ENCODE peak calls at places on chromosomes 11 and 22, in six cellular contexts. W is COR-L47; H is cardiac fibroblast; K is NCI-H82; R is stimulated activated CD8-positive, alpha-beta memory T cell treated with anti-CD3 and anti-CD28 coated beads, Interleukin-12 subunit alpha, Interleukin-12 subunit beta, amount 100 ng/mL, for 1 hour; E is ELR. Z is an unnamed sample.

GRCh38 chr11:117835576-117835975 is 11.0 kb upstream of the FXYD2 start:
- DNase-seq in W (no peak), R (no peak), K (no peak), H (no peak), E (no peak), Z (no peak)

GRCh38 chr11:271316-271715 is 6.9 kb upstream of the NLRP6 start:
- DNase-seq in E (no peak), W (no peak), K (no peak), R (no peak), H (no peak), Z (no peak)

GRCh38 chr11:130999992-131000770 is 83.9 kb upstream of the SNX19 start:
- DNase-seq in E (peak; percentile 98), W (no peak), K (no peak), H (peak; percentile 82), R (no peak), Z (no peak)

GRCh38 chr11:88363566-88364169 is 26.1 kb upstream of the CTSC start:
- DNase-seq in W (no peak), E (peak; percentile 49), H (peak; percentile 38), K (no peak), R (no peak), Z (no peak)

GRCh38 chr22:49968831-49969661 is 8.5 kb downstream of the PIM3 start:
- DNase-seq in H (no peak), W (no peak), E (no peak), R (no peak), K (no peak), Z (peak; percentile 70)

GRCh38 chr11:19546325-19546724 is 166.3 kb upstream of the NAV2 start:
- DNase-seq in E (no peak), H (peak; percentile 18), K (no peak), W (peak; percentile 34), R (no peak), Z (no peak)

GRCh38 chr11:2886191-2886894 is 768 bp upstream of the CDKN1C start:
- DNase-seq in K (peak; percentile 49), H (peak; percentile 48), W (no peak), R (no peak), E (no peak), Z (no peak)

GRCh38 chr11:21710791-21711190 is 482.1 kb upstream of the ANO5 start:
- DNase-seq in E (no peak), H (no peak), K (no peak), W (peak; percentile 34), R (no peak), Z (no peak)

GRCh38 chr11:86469491-86470388 is 95.1 kb downstream of the CCDC81 start:
- DNase-seq in H (peak; percentile 38), E (no peak), K (no peak), W (no peak), R (no peak), Z (no peak)

GRCh38 chr11:21472256-21472655 is 720.6 kb upstream of the ANO5 start:
- DNase-seq in K (no peak), E (no peak), R (no peak), H (no peak), W (no peak), Z (no peak)

GRCh38 chr11:13183094-13183825 is 94.3 kb upstream of the BMAL1 start:
- DNase-seq in E (peak; percentile 69), W (no peak), H (peak; percentile 78), K (peak; percentile 32), R (no peak), Z (no peak)

GRCh38 chr11:67301951-67302516 is 1.3 kb upstream of the SSH3 start:
- DNase-seq in E (peak; percentile 34), K (peak; percentile 78), R (no peak), W (peak; percentile 47), H (peak; percentile 43), Z (peak; percentile 64)

GRCh38 chr11:126140932-126141291 is 70.5 kb downstream of the RPUSD4 start:
- DNase-seq in W (peak; percentile 54), E (no peak), K (no peak), R (no peak), H (peak; percentile 76), Z (no peak)

GRCh38 chr11:70432065-70432464 is 33.7 kb downstream of the CTTN start:
- DNase-seq in K (no peak), H (no peak), E (no peak), R (no peak), W (no peak), Z (no peak)

GRCh38 chr22:17158176-17158567 is 905 bp downstream of the HDHD5 start:
- DNase-seq in H (no peak), K (no peak), E (no peak), W (no peak), R (no peak), Z (no peak)

GRCh38 chr11:118052581-118053206 is 24.2 kb upstream of the TMPRSS4 start:
- DNase-seq in R (no peak), K (no peak), H (no peak), E (no peak), W (no peak), Z (no peak)

GRCh38 chr11:95245038-95245437 is 14.0 kb upstream of the SESN3 start:
- DNase-seq in H (peak; percentile 69), W (no peak), R (no peak), E (peak; percentile 7), K (no peak), Z (no peak)

GRCh38 chr11:96964661-96965060 is 574.8 kb downstream of the JRKL start:
- DNase-seq in H (peak; percentile 3), W (no peak), R (no peak), K (no peak), E (peak; percentile 29), Z (no peak)

GRCh38 chr11:109970516-109971183 is 122.5 kb upstream of the ZC3H12C start:
- DNase-seq in E (no peak), H (no peak), W (no peak), R (no peak), K (no peak), Z (no peak)

GRCh38 chr11:87871071-87871470 is 304.2 kb downstream of the RAB38 start:
- DNase-seq in W (no peak), E (no peak), K (no peak), R (no peak), H (no peak), Z (no peak)

GRCh38 chr22:27551402-27551801 is 250.2 kb downstream of the MN1 start:
- DNase-seq in H (no peak), E (no peak), R (no peak), K (no peak), W (no peak), Z (no peak)

GRCh38 chr11:45774786-45775185 is 30.2 kb upstream of the SLC35C1 start:
- DNase-seq in W (no peak), H (no peak), E (no peak), K (no peak), R (no peak), Z (no peak)

GRCh38 chr11:40183073-40184064 is 1276.1 kb downstream of the LRRC4C start:
- DNase-seq in E (no peak), H (no peak), R (no peak), W (no peak), K (no peak), Z (no peak)

GRCh38 chr11:125494601-125494986 is 1.5 kb downstream of the FEZ1 start:
- DNase-seq in H (no peak), W (no peak), E (no peak), R (no peak), K (no peak), Z (no peak)

GRCh38 chr11:112525270-112525669 is 264.6 kb upstream of the PLET1 start:
- DNase-seq in H (peak; percentile 25), R (no peak), K (no peak), W (no peak), E (peak; percentile 34), Z (no peak)

GRCh38 chr11:123707606-123708205 is 33.8 kb downstream of the ZNF202 start:
- DNase-seq in K (peak; percentile 87), W (peak; percentile 44), H (peak; percentile 74), R (peak; percentile 35), E (peak; percentile 72), Z (peak; percentile 40)

GRCh38 chr11:79956061-79956460 is 515.2 kb upstream of the TENM4 start:
- DNase-seq in H (no peak), K (no peak), R (no peak), W (no peak), E (no peak), Z (no peak)

GRCh38 chr22:20128902-20129746 is 2.5 kb upstream of the ZDHHC8 start:
- DNase-seq in E (peak; percentile 61), R (peak; percentile 30), H (peak; percentile 40), K (peak; percentile 78), W (no peak), Z (no peak)

GRCh38 chr11:79083346-79083745 is 357.5 kb downstream of the TENM4 start:
- DNase-seq in H (peak; percentile 51), W (no peak), R (no peak), E (no peak), K (no peak), Z (no peak)

GRCh38 chr22:39510529-39511149 is 8.5 kb downstream of the MIEF1 start:
- DNase-seq in R (no peak), K (no peak), H (no peak), W (no peak), E (no peak), Z (no peak)

GRCh38 chr11:117828641-117829368 is 4.3 kb upstream of the FXYD2 start:
- DNase-seq in W (no peak), R (peak; percentile 83), H (peak; percentile 53), E (peak; percentile 63), K (no peak), Z (no peak)

GRCh38 chr11:37712246-37712645 is 1114.2 kb upstream of the RAG2 start:
- DNase-seq in R (no peak), K (peak; percentile 70), H (peak; percentile 31), E (peak; percentile 5), W (no peak), Z (no peak)

GRCh38 chr11:10327254-10327653 is 22.4 kb downstream of the ADM start:
- DNase-seq in W (no peak), E (no peak), R (no peak), H (peak; percentile 97), K (no peak), Z (no peak)

GRCh38 chr22:38296372-38296771 is 20.9 kb downstream of the CSNK1E start:
- DNase-seq in H (no peak), W (no peak), R (no peak), E (no peak), K (no peak), Z (no peak)

GRCh38 chr11:75248924-75249256 is 8.3 kb downstream of the TPBGL start:
- DNase-seq in K (no peak), E (no peak), R (no peak), H (no peak), W (no peak), Z (no peak)

Z was measured in gastrocnemius medialis.